ENCODE peak calls at places on chromosomes 5 and 9, in eight cellular contexts. P, R, Z, G, K, X, Q and U are unnamed samples.

GRCh38 chr9:8365466-8366160 is 566.0 kb upstream of the DMAC1 start:
- DNase-seq in P (no peak), R (no peak), Z (no peak), G (no peak), K (no peak), X (no peak), Q (no peak), U (peak)

GRCh38 chr9:115590016-115590415 is 472.1 kb upstream of the TNC start:
- DNase-seq in P (peak), R (no peak), Z (no peak), G (no peak), K (no peak), X (peak), Q (no peak), U (peak)

GRCh38 chr5:52668544-52669185 is 119.1 kb upstream of the ITGA1 start:
- DNase-seq in P (no peak), R (no peak), Z (no peak), G (no peak), K (peak), X (no peak), Q (no peak), U (no peak)

GRCh38 chr5:136032564-136032963 is 3.8 kb downstream of the TGFBI start:
- DNase-seq in P (peak), R (no peak), Z (no peak), G (no peak), K (no peak), X (peak), Q (peak), U (peak)

GRCh38 chr5:180069589-180070247 is 1.8 kb downstream of the RNF130 start:
- DNase-seq in P (no peak), R (peak), Z (peak), G (no peak), K (peak), X (no peak), Q (no peak), U (no peak)

GRCh38 chr5:124795829-124796228 is 49.4 kb upstream of the ZNF608 start:
- DNase-seq in P (no peak), R (no peak), Z (peak), G (no peak), K (no peak), X (no peak), Q (no peak), U (no peak)

GRCh38 chr9:69186841-69187611 is 12.9 kb downstream of the TJP2 start:
- DNase-seq in P (peak), R (no peak), Z (no peak), G (no peak), K (no peak), X (peak), Q (no peak), U (peak)

GRCh38 chr5:14174235-14174636 is 31.1 kb downstream of the TRIO start:
- DNase-seq in P (peak), R (no peak), Z (peak), G (no peak), K (no peak), X (no peak), Q (peak), U (no peak)

GRCh38 chr9:77731008-77731698 is 83.0 kb upstream of the GNA14 start:
- DNase-seq in P (no peak), R (peak), Z (no peak), G (no peak), K (no peak), X (no peak), Q (no peak), U (no peak)

GRCh38 chr5:177130211-177131018 is 3.2 kb upstream of the NSD1 start:
- DNase-seq in P (no peak), R (no peak), Z (peak), G (no peak), K (no peak), X (no peak), Q (no peak), U (peak)

GRCh38 chr5:177369913-177370487 is 12.3 kb downstream of the RGS14 start:
- DNase-seq in P (no peak), R (no peak), Z (no peak), G (no peak), K (no peak), X (no peak), Q (no peak), U (no peak)

GRCh38 chr9:135296783-135297715 is 182.5 kb upstream of the PPP1R26 start:
- DNase-seq in P (no peak), R (peak), Z (peak), G (no peak), K (no peak), X (no peak), Q (no peak), U (no peak)

GRCh38 chr5:165029471-165029870 is 1524.1 kb downstream of the MAT2B start:
- DNase-seq in P (no peak), R (no peak), Z (peak), G (no peak), K (peak), X (no peak), Q (peak), U (no peak)

GRCh38 chr5:43815504-43815903 is 212.5 kb downstream of the NNT start:
- DNase-seq in P (no peak), R (no peak), Z (no peak), G (no peak), K (no peak), X (no peak), Q (no peak), U (no peak)

GRCh38 chr9:17627641-17628040 is 48.8 kb downstream of the SH3GL2 start:
- DNase-seq in P (no peak), R (peak), Z (peak), G (no peak), K (no peak), X (no peak), Q (no peak), U (no peak)

GRCh38 chr5:42390115-42390514 is 33.1 kb upstream of the GHR start:
- DNase-seq in P (no peak), R (no peak), Z (no peak), G (no peak), K (no peak), X (no peak), Q (no peak), U (no peak)

GRCh38 chr5:88377705-88378656 is 109.3 kb upstream of the TMEM161B start:
- DNase-seq in P (no peak), R (no peak), Z (peak), G (no peak), K (no peak), X (no peak), Q (no peak), U (no peak)

GRCh38 chr9:131585375-131585774 is 40.1 kb downstream of the PRRT1B start:
- DNase-seq in P (no peak), R (no peak), Z (no peak), G (peak), K (no peak), X (no peak), Q (no peak), U (peak)

GRCh38 chr5:170749911-170750431 is 33.6 kb upstream of the GABRP start:
- DNase-seq in P (peak), R (no peak), Z (peak), G (no peak), K (no peak), X (no peak), Q (no peak), U (no peak)

GRCh38 chr5:54986269-54986654 is 869 bp upstream of the ESM1 start:
- DNase-seq in P (no peak), R (no peak), Z (no peak), G (no peak), K (no peak), X (no peak), Q (no peak), U (no peak)

GRCh38 chr9:137461316-137461662 is 2.2 kb upstream of the NSMF start:
- DNase-seq in P (no peak), R (no peak), Z (no peak), G (no peak), K (no peak), X (no peak), Q (no peak), U (no peak)

GRCh38 chr9:35071814-35072460 is 488 bp downstream of the VCP start:
- DNase-seq in P (peak), R (peak), Z (peak), G (peak), K (peak), X (peak), Q (peak), U (peak)

GRCh38 chr5:77322406-77322805 is 111.9 kb downstream of the PDE8B start:
- DNase-seq in P (no peak), R (no peak), Z (peak), G (no peak), K (peak), X (no peak), Q (no peak), U (no peak)

GRCh38 chr5:174172104-174172965 is 126.8 kb downstream of the NSG2 start:
- DNase-seq in P (no peak), R (no peak), Z (no peak), G (no peak), K (no peak), X (no peak), Q (no peak), U (no peak)

GRCh38 chr5:151288180-151288579 is 15.4 kb downstream of the SLC36A3 start:
- DNase-seq in P (peak), R (peak), Z (peak), G (no peak), K (peak), X (peak), Q (no peak), U (no peak)

GRCh38 chr9:129709471-129710460 is 43.1 kb downstream of the PTGES start:
- DNase-seq in P (no peak), R (no peak), Z (no peak), G (no peak), K (no peak), X (no peak), Q (no peak), U (no peak)

GRCh38 chr5:114243281-114243982 is 118.4 kb upstream of the KCNN2 start:
- DNase-seq in P (no peak), R (no peak), Z (no peak), G (no peak), K (no peak), X (no peak), Q (peak), U (peak)

GRCh38 chr5:154473581-154474266 is 4.3 kb downstream of the HAND1 start:
- DNase-seq in P (no peak), R (no peak), Z (no peak), G (no peak), K (no peak), X (no peak), Q (no peak), U (no peak)

GRCh38 chr5:37533851-37534250 is 154.7 kb downstream of the WDR70 start:
- DNase-seq in P (peak), R (no peak), Z (no peak), G (no peak), K (no peak), X (peak), Q (no peak), U (no peak)

GRCh38 chr9:83475741-83476140 is 62.5 kb downstream of the FRMD3 start:
- DNase-seq in P (no peak), R (no peak), Z (no peak), G (no peak), K (no peak), X (no peak), Q (no peak), U (peak)